ENCODE peak calls at places on chromosome 21, in four cellular contexts. P is breast epithelium, W is AG04450, H is aorta. R is an unnamed sample. For H3K9me3, the result is how much of the 10 kb centered on the place peaks cover.

GRCh38 chr21:37149411-37149810 is 76.4 kb downstream of the TTC3 start:
- DNase-seq in P (no peak), W (peak), H (no peak), R (peak)

GRCh38 chr21:42679319-42679981 is 26.0 kb downstream of the PDE9A start:
- DNase-seq in H (no peak), P (no peak), W (no peak), R (no peak)

GRCh38 chr21:29334717-29335428 is 36.2 kb downstream of the BACH1 start:
- DNase-seq in W (no peak), H (no peak), P (no peak), R (no peak)

GRCh38 chr21:31798842-31799691 is 67.1 kb upstream of the SCAF4 start:
- DNase-seq in W (no peak), P (no peak), H (no peak), R (peak)

GRCh38 chr21:43012596-43012995 is 38.2 kb downstream of the PKNOX1 start:
- DNase-seq in H (no peak), P (no peak), W (no peak), R (no peak)

GRCh38 chr21:21187579-21187978 is 189.4 kb downstream of the NCAM2 start:
- DNase-seq in P (no peak), H (no peak), W (no peak), R (no peak)

GRCh38 chr21:35873441-35873840 is 186.9 kb downstream of the SETD4 start:
- DNase-seq in P (no peak), H (no peak), W (no peak), R (peak)

GRCh38 chr21:42513985-42514882 is 582 bp downstream of the SLC37A1 start:
- DNase-seq in W (no peak), P (no peak), H (peak), R (peak)

GRCh38 chr21:38250991-38251418 is 5.8 kb upstream of the KCNJ15 start:
- DNase-seq in W (no peak), P (no peak), H (no peak), R (no peak)

GRCh38 chr21:16309250-16309971 is 579.6 kb downstream of the USP25 start:
- DNase-seq in P (no peak), H (no peak), W (no peak), R (no peak)

GRCh38 chr21:33047231-33047630 is 21.5 kb downstream of the OLIG2 start:
- DNase-seq in H (no peak), P (no peak), W (peak), R (no peak)

GRCh38 chr21:33266050-33266783 is at the start of gene IL10RB:
- DNase-seq in W (no peak), H (peak), P (peak), R (peak)

GRCh38 chr21:42409366-42409765 is 5.7 kb downstream of the UBASH3A start:
- DNase-seq in P (no peak), H (no peak), W (no peak), R (no peak)

GRCh38 chr21:32392299-32392879 is 423 bp downstream of the URB1 start:
- DNase-seq in P (no peak), H (no peak), W (no peak), R (peak)

GRCh38 chr21:10425856-10426255 is 95.5 kb upstream of the TPTE start:
- DNase-seq in P (no peak), W (no peak), H (no peak), R (no peak)
- H3K9me3 ChIP-seq in P (under half), W (under half), H (under half), R (under half)

DNA sequence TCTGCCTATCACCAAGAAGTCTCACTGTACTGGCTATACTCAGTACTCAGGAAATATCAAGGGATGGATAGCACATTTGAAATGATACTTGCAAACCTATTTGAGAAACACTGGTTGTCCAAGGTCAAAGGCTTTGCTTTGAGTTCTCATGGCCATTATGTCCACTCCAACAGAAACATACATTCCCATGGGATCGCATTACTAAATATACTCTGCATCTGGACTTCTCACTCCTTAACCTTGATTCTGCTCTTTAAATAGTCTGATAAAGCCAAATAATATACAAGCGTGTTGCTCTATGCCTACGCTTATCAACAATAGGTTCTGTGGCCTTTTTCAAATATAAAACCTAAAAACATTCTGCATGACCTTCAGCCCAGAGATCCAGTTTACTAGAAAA is 1054.8 kb downstream of the MRPL39 start:
- DNase-seq in W (no peak), H (no peak), P (no peak), R (no peak)
- H3K9me3 ChIP-seq in W (under half), H (under half), P (under half), R (under half)

DNA sequence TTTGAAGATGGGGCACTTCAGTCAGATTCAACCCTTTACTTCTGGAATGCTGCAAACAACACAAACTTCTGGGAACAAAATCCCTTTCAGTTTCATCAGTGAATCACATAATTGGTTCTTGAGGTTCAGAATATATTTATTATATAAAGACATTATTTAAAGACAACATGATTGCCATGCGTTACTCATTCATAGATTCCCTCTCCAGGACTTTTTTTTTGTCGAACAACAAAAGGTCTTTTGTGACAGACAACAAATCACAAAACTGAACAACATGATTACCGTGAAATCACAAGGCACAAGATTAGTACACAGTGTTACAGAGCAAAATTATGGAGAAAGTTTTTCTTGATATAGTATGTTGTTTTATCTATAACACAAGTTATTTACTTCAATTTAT is 1815.0 kb downstream of the NCAM2 start:
- DNase-seq in H (no peak), W (no peak), P (no peak), R (no peak)
- H3K9me3 ChIP-seq in H (under half), W (under half), P (under half), R (under half)

GRCh38 chr21:20024727-20025126 is 973.5 kb upstream of the NCAM2 start:
- DNase-seq in H (no peak), P (no peak), W (no peak), R (no peak)

GRCh38 chr21:20026517-20026916 is 971.7 kb upstream of the NCAM2 start:
- DNase-seq in W (no peak), P (no peak), H (no peak), R (no peak)

GRCh38 chr21:20031807-20032206 is 966.4 kb upstream of the NCAM2 start:
- DNase-seq in H (no peak), W (no peak), P (no peak), R (no peak)

DNA sequence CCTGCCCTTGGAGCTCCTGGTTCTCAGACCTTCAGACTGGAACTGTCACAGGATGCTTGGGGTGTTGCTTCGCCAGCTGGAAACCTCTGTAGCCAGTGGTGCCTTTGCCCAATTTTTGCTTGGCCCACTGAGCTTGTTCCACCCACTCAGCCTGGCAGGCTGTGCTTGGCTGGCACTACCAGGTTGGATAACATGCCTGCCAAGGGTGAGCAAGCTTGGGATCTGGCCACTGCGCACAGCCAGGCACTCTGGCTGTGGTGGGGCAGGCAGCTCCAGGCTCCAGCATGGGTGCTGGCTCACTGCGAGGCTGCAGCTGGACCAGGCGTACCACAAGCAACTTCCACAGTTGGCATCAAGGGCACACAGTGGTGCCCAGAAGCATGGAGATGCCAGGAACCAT is 967.8 kb upstream of the NCAM2 start:
- DNase-seq in P (no peak), H (no peak), W (no peak), R (no peak)
- H3K9me3 ChIP-seq in P (under half), H (under half), W (under half), R (under half)

GRCh38 chr21:44579833-44580144 is 615 bp downstream of the KRTAP10-5 start:
- DNase-seq in P (peak), W (no peak), H (no peak), R (no peak)

GRCh38 chr21:44582980-44583799 is 2.8 kb upstream of the KRTAP10-5 start:
- DNase-seq in P (peak), W (no peak), H (no peak), R (no peak)

GRCh38 chr21:44583800-44584147 is 3.4 kb upstream of the KRTAP10-5 start:
- DNase-seq in W (no peak), H (no peak), P (no peak), R (no peak)

GRCh38 chr21:44581158-44581557 is 754 bp upstream of the KRTAP10-5 start:
- DNase-seq in P (no peak), W (no peak), H (no peak), R (no peak)

GRCh38 chr21:44582055-44582454 is 1.7 kb upstream of the KRTAP10-5 start:
- DNase-seq in H (no peak), W (no peak), P (no peak), R (no peak)
- H3K9me3 ChIP-seq in H (under half), W (under half), P (under half), R (under half)

DNA sequence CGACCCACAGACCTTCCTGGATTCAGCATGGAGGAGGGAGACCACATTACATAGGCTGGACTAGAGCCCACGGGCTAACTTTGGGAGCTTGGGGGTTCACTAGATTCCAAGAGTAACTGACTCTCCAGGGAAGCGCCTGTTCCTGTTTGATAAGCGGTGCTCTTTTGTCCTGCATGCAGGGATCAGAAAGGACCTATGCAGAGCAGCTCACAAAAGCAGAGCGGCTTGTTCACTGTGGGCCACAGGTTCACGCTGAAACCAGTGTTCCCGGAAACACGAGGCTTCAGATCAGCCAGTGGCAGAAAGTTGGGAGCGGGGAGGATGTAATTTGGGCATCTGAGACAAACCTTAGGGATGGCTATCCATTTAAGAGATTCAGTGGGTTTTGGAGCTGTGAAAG is 403.9 kb downstream of the PCP4 start:
- DNase-seq in W (no peak), H (no peak), P (no peak), R (no peak)
- H3K9me3 ChIP-seq in W (under half), H (under half), P (under half), R (under half)

GRCh38 chr21:14843991-14844390 is 220.8 kb downstream of the NRIP1 start:
- DNase-seq in W (no peak), P (no peak), H (no peak), R (no peak)
- H3K9me3 ChIP-seq in W (under half), P (under half), H (under half), R (under half)

GRCh38 chr21:46222436-46223116 is 6.0 kb downstream of the LSS start:
- DNase-seq in H (no peak), W (no peak), P (peak), R (no peak)
- H3K9me3 ChIP-seq in H (under half), W (under half), P (under half), R (under half)

DNA sequence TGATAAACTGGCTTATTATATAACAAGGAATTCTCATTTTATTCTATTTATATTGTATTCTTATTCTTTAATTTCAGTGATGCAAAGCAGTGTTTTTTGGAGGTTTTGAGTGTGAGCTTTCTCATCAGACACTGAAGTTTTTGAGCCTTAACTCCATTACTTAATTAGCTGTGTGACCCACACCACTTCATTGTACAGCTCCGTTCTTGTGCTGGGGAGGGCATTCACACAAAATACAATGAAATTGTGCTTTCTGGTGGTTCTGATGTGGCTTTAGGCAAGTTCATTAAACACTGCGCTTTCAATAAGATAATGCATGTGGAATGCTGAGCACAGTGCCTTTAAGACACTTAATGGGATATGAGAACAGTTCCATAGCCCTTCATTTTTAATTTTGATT is 102.7 kb upstream of the TPTE start:
- DNase-seq in H (no peak), W (no peak), P (no peak), R (no peak)
- H3K9me3 ChIP-seq in H (under half), W (half or more), P (half or more), R (under half)

R was measured in adipocyte.